ENCODE peak calls at places on chromosome 3, in ten cellular contexts. D is midbrain; J is NCI-H345; C is testis; H is HEK293T; M is activated CD4-positive, CD25-positive, alpha-beta regulatory T cell treated with anti-CD3 and anti-CD28 coated beads, Interleukin-2, amount 50 U/mL, for 72 hours; Y is stimulated activated CD4-positive, alpha-beta T cell treated with anti-CD3 and anti-CD28 coated beads, Interleukin-1b, Interleukin-23, amount 100 ng/mL, for 48 hours; N is thyroid gland; U is activated CD4-positive, alpha-beta T cell treated with anti-CD3 and anti-CD28 coated beads for 48 hours; O is right cardiac atrium. V is an unnamed sample.

GRCh38 chr3:52983336-52983807 is 62.5 kb downstream of the SFMBT1 start:
- DNase-seq in D (no peak), J (no peak), C (no peak), H (no peak), M (peak; percentile 41), Y (peak; percentile 72), N (no peak), U (peak; percentile 71), O (no peak), V (peak; percentile 56)

GRCh38 chr3:22922317-22922716 is 280.8 kb upstream of the UBE2E2 start:
- DNase-seq in D (no peak), J (peak; percentile 6), C (no peak), H (no peak), M (no peak), Y (no peak), N (no peak), U (no peak), O (no peak), V (peak; percentile 9)

GRCh38 chr3:8713901-8714759 is 19.5 kb upstream of the CAV3 start:
- DNase-seq in D (no peak), J (no peak), C (no peak), H (peak; percentile 37), M (no peak), Y (no peak), N (no peak), U (no peak), O (no peak), V (no peak)

GRCh38 chr3:44685128-44685800 is 27.2 kb upstream of the ZNF502 start:
- DNase-seq in D (peak; percentile 73), J (peak; percentile 84), C (peak; percentile 92), H (no peak), M (peak; percentile 50), Y (peak; percentile 68), N (peak; percentile 83), U (peak; percentile 74), O (peak; percentile 94), V (peak; percentile 32)

GRCh38 chr3:175146258-175146657 is 287.1 kb downstream of the NAALADL2 start:
- DNase-seq in D (no peak), J (no peak), C (no peak), H (no peak), M (no peak), Y (no peak), N (no peak), U (no peak), O (no peak), V (peak; percentile 16)

GRCh38 chr3:169966951-169967915 is 626 bp downstream of the SEC62 start:
- DNase-seq in D (peak; percentile 60), J (no peak), C (peak; percentile 67), H (peak; percentile 50), M (no peak), Y (peak; percentile 10), N (peak; percentile 50), U (peak; percentile 54), O (peak; percentile 86), V (peak; percentile 41)

GRCh38 chr3:72791132-72791531 is 57.1 kb downstream of the SHQ1 start:
- DNase-seq in D (no peak), J (no peak), C (no peak), H (no peak), M (no peak), Y (no peak), N (no peak), U (no peak), O (no peak), V (no peak)

GRCh38 chr3:181700168-181701087 is 11.3 kb upstream of the SOX2 start:
- DNase-seq in D (peak; percentile 93), J (peak; percentile 81), C (peak; percentile 88), H (peak; percentile 62), M (no peak), Y (peak; percentile 39), N (peak; percentile 76), U (peak; percentile 66), O (peak; percentile 58), V (peak; percentile 93)

GRCh38 chr3:55828712-55829111 is 341.6 kb upstream of the WNT5A start:
- DNase-seq in D (no peak), J (no peak), C (no peak), H (no peak), M (no peak), Y (no peak), N (no peak), U (no peak), O (no peak), V (no peak)

GRCh38 chr3:41424543-41425300 is 225.4 kb downstream of the CTNNB1 start:
- DNase-seq in D (no peak), J (no peak), C (no peak), H (no peak), M (no peak), Y (no peak), N (no peak), U (no peak), O (no peak), V (no peak)

GRCh38 chr3:123155471-123156011 is 46.2 kb upstream of the SEC22A start:
- DNase-seq in D (peak; percentile 10), J (no peak), C (no peak), H (no peak), M (no peak), Y (no peak), N (no peak), U (no peak), O (no peak), V (peak; percentile 19)

GRCh38 chr3:179671309-179671708 is 18.5 kb downstream of the USP13 start:
- DNase-seq in D (no peak), J (no peak), C (no peak), H (no peak), M (no peak), Y (no peak), N (no peak), U (no peak), O (no peak), V (no peak)

GRCh38 chr3:33855884-33856546 is 57.6 kb downstream of the PDCD6IP start:
- DNase-seq in D (no peak), J (no peak), C (no peak), H (no peak), M (no peak), Y (no peak), N (no peak), U (no peak), O (no peak), V (no peak)

GRCh38 chr3:51642462-51642861 is 28.6 kb upstream of the TEX264 start:
- DNase-seq in D (no peak), J (no peak), C (no peak), H (no peak), M (no peak), Y (no peak), N (no peak), U (no peak), O (no peak), V (no peak)

GRCh38 chr3:124594581-124594980 is 135.7 kb upstream of the UMPS start:
- DNase-seq in D (no peak), J (no peak), C (no peak), H (no peak), M (no peak), Y (no peak), N (no peak), U (no peak), O (no peak), V (no peak)

GRCh38 chr3:132549890-132550578 is 47.0 kb upstream of the ACKR4 start:
- DNase-seq in D (no peak), J (no peak), C (no peak), H (no peak), M (no peak), Y (no peak), N (no peak), U (peak; percentile 15), O (no peak), V (no peak)

GRCh38 chr3:39234705-39235104 is 42.3 kb upstream of the XIRP1 start:
- DNase-seq in D (no peak), J (no peak), C (no peak), H (no peak), M (no peak), Y (no peak), N (no peak), U (no peak), O (no peak), V (peak; percentile 22)

GRCh38 chr3:153209596-153209995 is 47.6 kb downstream of the RAP2B start:
- DNase-seq in D (no peak), J (no peak), C (no peak), H (no peak), M (no peak), Y (no peak), N (no peak), U (no peak), O (peak; percentile 51), V (no peak)

GRCh38 chr3:13140596-13140995 is 67.4 kb upstream of the IQSEC1 start:
- DNase-seq in D (no peak), J (no peak), C (no peak), H (no peak), M (peak; percentile 17), Y (no peak), N (no peak), U (no peak), O (no peak), V (no peak)

GRCh38 chr3:126313580-126314304 is 43.5 kb downstream of the KLF15 start:
- DNase-seq in D (no peak), J (peak; percentile 45), C (no peak), H (no peak), M (no peak), Y (no peak), N (no peak), U (no peak), O (no peak), V (no peak)

GRCh38 chr3:29236441-29236840 is 44.4 kb upstream of the RBMS3 start:
- DNase-seq in D (no peak), J (no peak), C (no peak), H (no peak), M (no peak), Y (no peak), N (no peak), U (no peak), O (no peak), V (peak; percentile 8)

GRCh38 chr3:38327335-38328009 is 19.1 kb upstream of the XYLB start:
- DNase-seq in D (no peak), J (no peak), C (no peak), H (no peak), M (no peak), Y (no peak), N (no peak), U (no peak), O (no peak), V (no peak)

GRCh38 chr3:52128118-52128683 is 26.0 kb downstream of the POC1A start:
- DNase-seq in D (no peak), J (no peak), C (no peak), H (peak; percentile 66), M (no peak), Y (no peak), N (peak; percentile 43), U (no peak), O (no peak), V (no peak)

V was measured in pons.